ENCODE peak calls at places on chromosome X, in ten cellular contexts. J, P, U, N, A, G, X, K, H and B are unnamed samples.

GRCh38 chrX:68640661-68641060 is 6.8 kb upstream of the STARD8 start:
- DNase-seq in G (no peak), X (no peak), J (no peak), K (no peak), N (no peak), A (no peak), H (no peak), P (no peak), U (no peak), B (no peak)

GRCh38 chrX:10579018-10579752 is 41.2 kb downstream of the MID1 start:
- DNase-seq in N (no peak), J (no peak), A (peak), K (no peak), G (no peak), X (no peak), P (no peak), H (no peak), U (peak), B (peak)

GRCh38 chrX:148600131-148600530 is 99.7 kb downstream of the AFF2 start:
- DNase-seq in J (no peak), N (no peak), P (no peak), G (no peak), K (no peak), A (no peak), X (no peak), U (no peak), H (no peak), B (no peak)

GRCh38 chrX:22220941-22221340 is 51.8 kb upstream of the CBLL2 start:
- DNase-seq in X (no peak), H (no peak), G (no peak), K (peak), P (peak), A (peak), J (no peak), N (no peak), U (peak), B (peak)

GRCh38 chrX:153900806-153901752 is 3.4 kb upstream of the AVPR2 start:
- DNase-seq in N (peak), A (peak), J (peak), P (no peak), X (peak), U (peak), G (peak), K (peak), H (peak), B (peak)

GRCh38 chrX:109856974-109857373 is 123.9 kb upstream of the ACSL4 start:
- DNase-seq in G (no peak), K (no peak), X (peak), H (no peak), A (peak), N (no peak), P (no peak), J (no peak), U (peak), B (peak)

GRCh38 chrX:123665197-123665596 is 67.7 kb downstream of the THOC2 start:
- DNase-seq in J (no peak), P (peak), N (no peak), U (peak), X (no peak), H (no peak), A (peak), G (no peak), K (peak), B (no peak)

GRCh38 chrX:134537179-134537945 is 77.4 kb downstream of the HPRT1 start:
- DNase-seq in A (peak), P (no peak), U (peak), H (no peak), X (no peak), J (no peak), N (no peak), G (no peak), K (no peak), B (peak)

GRCh38 chrX:67604979-67605703 is 61.3 kb downstream of the AR start:
- DNase-seq in A (peak), G (no peak), X (peak), U (peak), J (no peak), N (no peak), K (peak), H (no peak), P (no peak), B (peak)

GRCh38 chrX:112147206-112147605 is 64.6 kb upstream of the TRPC5 start:
- DNase-seq in P (no peak), H (no peak), G (no peak), K (no peak), N (no peak), X (peak), J (no peak), A (peak), U (no peak), B (no peak)

GRCh38 chrX:53261573-53261972 is 19.8 kb downstream of the IQSEC2 start:
- DNase-seq in X (no peak), H (no peak), U (no peak), P (no peak), J (no peak), G (no peak), N (no peak), A (no peak), K (no peak), B (no peak)

GRCh38 chrX:28847423-28847822 is 260.2 kb downstream of the IL1RAPL1 start:
- DNase-seq in G (no peak), H (no peak), U (peak), N (no peak), K (no peak), A (peak), J (no peak), X (no peak), P (peak), B (peak)

GRCh38 chrX:102950908-102951866 is 14.1 kb downstream of the RAB40AL start:
- DNase-seq in G (peak), J (no peak), K (no peak), A (peak), N (no peak), X (peak), U (peak), P (no peak), H (peak), B (peak)

GRCh38 chrX:129831486-129831885 is 12.2 kb downstream of the ZDHHC9 start:
- DNase-seq in X (no peak), J (no peak), K (no peak), A (no peak), N (no peak), P (no peak), H (no peak), U (no peak), G (no peak), B (no peak)

GRCh38 chrX:15815779-15816452 is 25.6 kb downstream of the ZRSR2 start:
- DNase-seq in G (no peak), H (no peak), J (no peak), P (no peak), K (no peak), A (peak), X (peak), U (peak), N (no peak), B (peak)

DNA sequence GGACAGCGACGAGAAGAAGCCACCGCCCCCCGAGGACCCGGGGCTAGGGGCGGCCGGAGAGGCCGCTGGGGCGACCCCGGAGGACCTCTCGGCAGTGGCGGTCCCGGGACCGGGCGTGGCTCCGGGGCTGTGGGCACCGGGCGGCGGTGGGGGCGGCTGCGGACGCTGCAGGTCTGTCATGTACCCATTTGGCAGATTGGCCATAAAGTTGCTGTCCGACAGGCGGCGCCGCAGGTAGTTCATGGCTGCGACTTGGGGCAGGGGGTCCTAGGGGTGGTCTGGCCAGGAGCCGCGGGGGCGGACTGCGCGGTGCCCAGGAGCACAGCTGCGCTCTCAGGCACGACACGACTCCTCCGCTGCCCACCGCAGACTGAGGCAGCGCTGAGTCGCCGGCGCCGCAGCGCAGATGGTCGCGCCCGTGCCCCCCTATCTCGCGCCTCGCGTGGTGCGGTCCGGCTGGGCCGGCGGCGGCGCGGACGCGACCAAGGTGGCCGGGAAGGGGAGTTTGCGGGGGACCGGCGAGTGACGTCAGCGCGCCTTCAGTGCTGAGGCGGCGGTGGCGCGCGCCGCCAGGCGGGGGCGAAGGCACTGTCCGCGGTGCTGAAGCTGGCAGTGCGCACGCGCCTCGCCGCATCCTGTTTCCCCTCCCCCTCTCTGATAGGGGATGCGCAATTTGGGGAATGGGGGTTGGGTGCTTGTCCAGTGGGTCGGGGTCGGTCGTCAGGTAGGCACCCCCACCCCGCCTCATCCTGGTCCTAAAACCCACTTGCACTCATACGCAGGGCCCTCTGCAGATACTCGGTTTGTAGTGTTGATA is at the start of gene SYN1:
- DNase-seq in U (peak), X (peak), N (peak), J (peak), A (peak), H (peak), P (peak), G (peak), K (peak), B (peak)
- H3K4me3 ChIP-seq in U (peak), X (no peak), N (peak), J (peak), A (peak), H (peak), P (peak), G (peak), K (peak), B (peak)

GRCh38 chrX:39910651-39911050 is 187.1 kb downstream of the BCOR start:
- DNase-seq in U (no peak), A (no peak), N (no peak), J (no peak), P (no peak), H (no peak), G (no peak), K (no peak), X (no peak), B (no peak)
- TF ChIP-seq CTCF in U (no peak), A (no peak), N (no peak), J (no peak), P (no peak), H (no peak), G (no peak), K (no peak), X (no peak), B (no peak)

GRCh38 chrX:13024911-13025454 is 19.4 kb downstream of the FAM9C start:
- DNase-seq in P (no peak), X (no peak), K (no peak), A (no peak), N (no peak), H (no peak), G (no peak), J (no peak), U (no peak), B (no peak)

GRCh38 chrX:13029831-13030771 is 14.3 kb downstream of the FAM9C start:
- DNase-seq in K (no peak), U (no peak), A (no peak), X (no peak), J (no peak), N (no peak), H (no peak), P (no peak), G (no peak), B (peak)

GRCh38 chrX:13026877-13027652 is 17.4 kb downstream of the FAM9C start:
- DNase-seq in U (no peak), K (no peak), J (no peak), A (no peak), G (no peak), P (no peak), N (no peak), X (peak), H (no peak), B (no peak)

GRCh38 chrX:13029341-13029740 is 15.1 kb downstream of the FAM9C start:
- DNase-seq in K (no peak), J (no peak), N (peak), A (peak), U (peak), H (peak), P (no peak), X (no peak), G (peak), B (peak)

DNA sequence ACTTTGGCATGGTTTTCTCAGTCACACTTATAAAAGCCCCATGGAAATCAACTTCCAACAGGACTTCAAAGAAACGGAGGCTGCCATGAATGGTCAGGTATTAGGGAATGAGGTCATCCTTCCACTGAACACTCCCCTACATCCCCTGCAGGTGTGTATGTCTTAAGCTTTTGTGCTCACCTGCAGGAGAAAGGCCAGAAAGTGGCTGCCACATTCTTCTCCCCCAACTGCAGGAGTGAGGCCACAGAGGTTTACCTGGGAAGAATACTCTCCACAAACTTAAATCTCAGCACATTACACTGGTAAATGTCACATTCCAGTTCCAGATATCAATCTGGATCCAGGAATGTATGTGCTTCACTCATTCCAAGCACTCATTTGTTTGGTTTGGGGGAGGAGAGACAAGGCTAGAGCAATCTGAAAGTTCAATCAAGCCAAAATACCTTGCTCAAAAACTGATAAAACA is 15.5 kb downstream of the FAM9C start:
- DNase-seq in N (no peak), J (no peak), G (no peak), U (no peak), P (no peak), K (no peak), X (no peak), A (no peak), H (no peak), B (no peak)
- H3K4me3 ChIP-seq in N (no peak), J (no peak), G (no peak), U (no peak), P (no peak), K (no peak), X (no peak), A (no peak), H (no peak), B (no peak)

DNA sequence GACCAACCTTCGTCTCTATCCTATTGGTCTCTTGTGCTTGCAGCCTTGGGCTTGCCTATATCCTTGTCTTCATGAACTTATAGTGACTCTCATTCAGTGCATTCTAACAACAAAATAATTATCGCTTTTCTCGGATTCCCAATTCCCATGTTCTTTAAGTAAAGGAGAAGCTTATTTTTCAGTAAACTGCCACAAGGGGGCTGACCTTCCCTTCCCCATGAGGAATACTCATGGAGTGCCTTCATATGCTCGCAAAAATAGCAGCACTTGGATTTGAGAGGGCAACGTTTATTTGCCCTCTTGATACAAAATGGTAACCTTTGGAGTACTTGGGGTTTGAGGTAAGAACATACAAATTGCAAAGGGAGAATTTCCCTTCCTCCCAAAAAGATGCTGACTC is 183.2 kb upstream of the TENT5D start:
- DNase-seq in G (no peak), X (no peak), U (no peak), K (no peak), A (no peak), J (no peak), N (no peak), P (no peak), H (no peak), B (no peak)
- TF ChIP-seq CTCF in G (no peak), X (no peak), U (no peak), K (no peak), A (no peak), J (no peak), N (no peak), P (no peak), H (no peak), B (no peak)

GRCh38 chrX:3142259-3143042 is 101.2 kb downstream of the ARSF start:
- DNase-seq in A (no peak), N (no peak), K (no peak), U (no peak), P (no peak), X (peak), J (no peak), H (no peak), G (no peak), B (no peak)
- H3K4me3 ChIP-seq in A (no peak), N (no peak), K (no peak), U (no peak), P (no peak), X (peak), J (no peak), H (no peak), G (no peak), B (no peak)

GRCh38 chrX:150211988-150212387 is 151.1 kb upstream of the MAMLD1 start:
- DNase-seq in N (no peak), K (peak), H (no peak), G (no peak), J (no peak), P (no peak), U (no peak), X (no peak), A (peak), B (peak)

GRCh38 chrX:150213481-150214030 is 149.6 kb upstream of the MAMLD1 start:
- DNase-seq in U (no peak), A (no peak), P (no peak), H (no peak), N (no peak), J (no peak), K (no peak), G (no peak), X (no peak), B (no peak)

GRCh38 chrX:150207733-150208132 is 155.4 kb upstream of the MAMLD1 start:
- DNase-seq in K (no peak), H (no peak), U (no peak), G (no peak), J (no peak), X (no peak), N (no peak), A (no peak), P (no peak), B (no peak)

GRCh38 chrX:150216716-150217115 is 146.4 kb upstream of the MAMLD1 start:
- DNase-seq in J (no peak), K (no peak), U (no peak), X (no peak), H (no peak), A (no peak), N (no peak), G (no peak), P (no peak), B (no peak)

GRCh38 chrX:150212672-150213480 is 150.2 kb upstream of the MAMLD1 start:
- DNase-seq in G (peak), K (no peak), H (no peak), N (no peak), P (peak), X (no peak), J (no peak), U (no peak), A (no peak), B (peak)
- TF ChIP-seq CTCF in G (no peak), K (no peak), H (no peak), N (no peak), P (no peak), X (no peak), J (no peak), U (no peak), A (no peak), B (no peak)

GRCh38 chrX:71195959-71196727 is 26.9 kb upstream of the GJB1 start:
- DNase-seq in U (no peak), J (no peak), P (no peak), X (no peak), K (no peak), A (no peak), N (no peak), H (no peak), G (no peak), B (no peak)
- H3K4me3 ChIP-seq in U (no peak), J (peak), P (no peak), X (no peak), K (no peak), A (no peak), N (peak), H (no peak), G (peak), B (no peak)

GRCh38 chrX:8042304-8042703 is 115.1 kb upstream of the PNPLA4 start:
- DNase-seq in N (no peak), A (no peak), X (no peak), G (no peak), J (no peak), U (no peak), K (no peak), P (no peak), H (no peak), B (no peak)
- TF ChIP-seq CTCF in N (no peak), A (no peak), X (no peak), G (no peak), J (no peak), U (peak), K (peak), P (peak), H (no peak), B (no peak)

GRCh38 chrX:71909956-71910355 is 689 bp upstream of the NHSL2 start:
- DNase-seq in G (no peak), N (no peak), X (no peak), A (peak), U (no peak), H (no peak), J (no peak), P (no peak), K (no peak), B (no peak)
- H3K4me3 ChIP-seq in G (peak), N (no peak), X (peak), A (peak), U (peak), H (no peak), J (peak), P (peak), K (peak), B (no peak)

GRCh38 chrX:105696870-105697269 is 125.5 kb upstream of the NRK start:
- DNase-seq in N (no peak), G (no peak), A (no peak), K (no peak), P (no peak), J (no peak), U (no peak), X (peak), H (no peak), B (no peak)
- TF ChIP-seq CTCF in N (no peak), G (no peak), A (no peak), K (no peak), P (no peak), J (no peak), U (no peak), X (no peak), H (no peak), B (no peak)